ENCODE peak calls at places on chromosomes 12 and 14, in nine cellular contexts. R is mesothelial cell of epicardium; X is activated T-cell treated with anti-CD3 and anti-CD28 coated beads, Interleukin-2, amount 50 U/mL, for 24 hours; V is posterior cingulate gyrus; L is stimulated activated CD8-positive, alpha-beta memory T cell treated with anti-CD3 and anti-CD28 coated beads, Interleukin-15, amount 100 ng/mL, for 24 hours; T is endothelial cell of umbilical vein; D is cardiac muscle cell; N is GM20000; P is activated CD8-positive, alpha-beta T cell treated with anti-CD3 and anti-CD28 coated beads, Interleukin-2, amount 10 ng/mL, durations not matched to agents 7 days and 5 days. U is an unnamed sample.

GRCh38 chr12:45246202-45246601 is 30.3 kb downstream of the ANO6 start:
- DNase-seq in L (no peak), V (no peak), T (no peak), D (no peak), N (no peak), R (no peak), P (no peak), X (no peak), U (no peak)

GRCh38 chr12:116299548-116300150 is 22.2 kb upstream of the MED13L start:
- DNase-seq in P (no peak), N (no peak), T (no peak), L (no peak), X (no peak), V (no peak), D (peak), R (no peak), U (no peak)

GRCh38 chr12:44874981-44875416 is 1.1 kb downstream of the NELL2 start:
- DNase-seq in T (peak), D (no peak), P (peak), V (peak), L (no peak), R (no peak), X (no peak), N (peak), U (no peak)

GRCh38 chr14:24298892-24299254 is 707 bp downstream of the DHRS1 start:
- DNase-seq in R (no peak), P (peak), V (peak), X (no peak), D (peak), N (no peak), L (no peak), T (peak), U (peak)

GRCh38 chr14:50062438-50063039 is 53.8 kb downstream of the VCPKMT start:
- DNase-seq in N (peak), X (peak), R (no peak), T (peak), V (no peak), P (peak), L (no peak), D (peak), U (no peak)

GRCh38 chr12:52379536-52379935 is 5.9 kb downstream of the KRT84 start:
- DNase-seq in P (no peak), R (no peak), X (no peak), D (no peak), V (peak), L (no peak), N (no peak), T (no peak), U (no peak)

GRCh38 chr14:79668941-79669340 is 542.4 kb downstream of the DIO2 start:
- DNase-seq in X (no peak), N (no peak), R (no peak), P (no peak), V (no peak), T (no peak), L (no peak), D (no peak), U (no peak)

GRCh38 chr12:389138-390096 is at the start of gene KDM5A:
- DNase-seq in P (peak), R (peak), N (peak), D (peak), V (peak), T (peak), L (peak), X (peak), U (no peak)

GRCh38 chr14:41663478-41663845 is 56.8 kb downstream of the LRFN5 start:
- DNase-seq in L (no peak), P (no peak), X (no peak), N (no peak), T (no peak), D (peak), R (no peak), V (no peak), U (no peak)

GRCh38 chr12:104356231-104357115 is 52.9 kb downstream of the EID3 start:
- DNase-seq in R (no peak), P (no peak), T (no peak), V (no peak), D (no peak), L (no peak), X (no peak), N (no peak), U (no peak)

GRCh38 chr12:77855548-77855947 is 24.9 kb downstream of the NAV3 start:
- DNase-seq in R (no peak), P (no peak), N (no peak), X (no peak), T (no peak), V (no peak), D (no peak), L (no peak), U (no peak)

GRCh38 chr12:49040364-49040855 is 20.2 kb downstream of the KMT2D start:
- DNase-seq in L (no peak), V (peak), T (no peak), D (no peak), X (no peak), R (no peak), N (no peak), P (no peak), U (no peak)

GRCh38 chr14:38089123-38089522 is 118.6 kb upstream of the SSTR1 start:
- DNase-seq in P (no peak), N (no peak), V (no peak), R (no peak), D (no peak), X (no peak), T (no peak), L (no peak), U (no peak)

GRCh38 chr14:66351310-66351709 is 134.9 kb upstream of the CCDC196 start:
- DNase-seq in X (no peak), P (no peak), R (no peak), N (no peak), D (no peak), T (no peak), L (no peak), V (no peak), U (no peak)

GRCh38 chr14:35404246-35404495 is 378 bp downstream of the NFKBIA start:
- DNase-seq in L (no peak), D (no peak), T (no peak), P (no peak), X (no peak), N (no peak), R (no peak), V (no peak), U (no peak)

GRCh38 chr14:91330846-91331245 is 86.3 kb upstream of the GPR68 start:
- DNase-seq in P (no peak), D (no peak), N (no peak), X (no peak), L (no peak), V (peak), T (no peak), R (no peak), U (no peak)

GRCh38 chr12:47997321-47997720 is 7.0 kb downstream of the COL2A1 start:
- DNase-seq in L (no peak), X (no peak), P (no peak), R (no peak), T (no peak), V (peak), N (no peak), D (no peak), U (no peak)

GRCh38 chr12:59570134-59570533 is 25.7 kb upstream of the SLC16A7 start:
- DNase-seq in R (no peak), X (no peak), N (no peak), P (no peak), D (no peak), T (no peak), V (no peak), L (no peak), U (no peak)

GRCh38 chr14:65993103-65993502 is 493.1 kb upstream of the CCDC196 start:
- DNase-seq in V (no peak), D (no peak), T (no peak), X (no peak), L (no peak), R (no peak), P (no peak), N (no peak), U (no peak)

GRCh38 chr12:112018571-112019237 is 5.5 kb downstream of the ERP29 start:
- DNase-seq in L (no peak), R (no peak), T (peak), D (peak), V (no peak), X (no peak), N (no peak), P (no peak), U (no peak)

GRCh38 chr12:79053394-79053793 is 188.8 kb downstream of the SYT1 start:
- DNase-seq in X (no peak), L (no peak), R (no peak), N (no peak), P (no peak), T (no peak), V (no peak), D (no peak), U (no peak)

GRCh38 chr12:109767991-109768900 is 54.6 kb downstream of the FAM222A start:
- DNase-seq in N (no peak), X (peak), R (no peak), T (no peak), D (no peak), L (no peak), P (no peak), V (peak), U (peak)

GRCh38 chr14:86574026-86574777 is 1044.3 kb downstream of the FLRT2 start:
- DNase-seq in T (no peak), N (no peak), V (no peak), P (no peak), R (no peak), X (no peak), D (peak), L (no peak), U (no peak)

GRCh38 chr12:716506-716905 is 35.9 kb upstream of the WNK1 start:
- DNase-seq in N (no peak), L (no peak), V (no peak), P (peak), R (no peak), D (peak), T (peak), X (peak), U (no peak)

GRCh38 chr12:48001426-48002178 is 2.7 kb downstream of the COL2A1 start:
- DNase-seq in T (peak), L (no peak), R (peak), N (peak), V (peak), D (peak), X (no peak), P (no peak), U (no peak)

GRCh38 chr14:100900837-100901390 is 2.6 kb downstream of the RTL1 start:
- DNase-seq in L (no peak), X (peak), N (no peak), P (peak), V (peak), R (peak), T (peak), D (peak), U (no peak)

GRCh38 chr12:121432740-121433476 is 33.0 kb downstream of the RNF34 start:
- DNase-seq in R (no peak), N (no peak), L (no peak), X (no peak), P (no peak), D (no peak), V (no peak), T (no peak), U (no peak)

GRCh38 chr12:47085815-47086252 is 6.1 kb upstream of the AMIGO2 start:
- DNase-seq in R (no peak), N (peak), P (peak), L (no peak), D (peak), T (peak), V (no peak), X (no peak), U (no peak)